ENCODE peak calls at places on chromosomes 3 and 15, in seven cellular contexts. A is spleen, Z is vagina, T is stomach, F is GM12891, S is HCT116, M is breast epithelium. Q is an unnamed sample.

GRCh38 chr15:54273928-54274327 is 295.7 kb downstream of the UNC13C start:
- DNase-seq in T (no peak), Z (no peak), S (no peak), A (no peak), M (no peak), F (no peak), Q (no peak)

GRCh38 chr3:191961036-191961435 is 500.1 kb downstream of the PYDC2 start:
- DNase-seq in S (no peak), F (no peak), Z (no peak), T (no peak), M (no peak), A (no peak), Q (no peak)

GRCh38 chr3:122890077-122890484 is 95.2 kb downstream of the SLC49A4 start:
- DNase-seq in Z (no peak), S (no peak), T (no peak), F (no peak), A (no peak), M (peak), Q (no peak)

GRCh38 chr3:9026320-9027040 is 63.2 kb upstream of the RAD18 start:
- DNase-seq in F (no peak), M (no peak), A (no peak), T (no peak), S (no peak), Z (peak), Q (no peak)

GRCh38 chr3:197913981-197914380 is 36.0 kb upstream of the RPL35A start:
- DNase-seq in F (no peak), Z (no peak), A (no peak), M (no peak), T (no peak), S (no peak), Q (no peak)

GRCh38 chr15:38853608-38854007 is 289.0 kb upstream of the RASGRP1 start:
- DNase-seq in S (peak), T (no peak), Z (no peak), F (peak), M (no peak), A (no peak), Q (peak)

GRCh38 chr15:51132384-51133139 is 37.9 kb upstream of the TNFAIP8L3 start:
- DNase-seq in M (no peak), T (no peak), S (peak), Z (no peak), F (no peak), A (no peak), Q (no peak)

GRCh38 chr15:90596943-90597342 is 67.2 kb downstream of the CRTC3 start:
- DNase-seq in A (peak), M (no peak), F (no peak), Z (no peak), T (no peak), S (no peak), Q (no peak)

GRCh38 chr15:78993257-78993930 is 48.5 kb upstream of the CTSH start:
- DNase-seq in Z (no peak), F (no peak), T (no peak), A (no peak), M (no peak), S (no peak), Q (no peak)

GRCh38 chr3:42431099-42431498 is 20.7 kb upstream of the LYZL4 start:
- DNase-seq in A (no peak), T (no peak), Z (no peak), M (no peak), F (no peak), S (no peak), Q (no peak)

GRCh38 chr3:126300761-126301481 is 56.3 kb downstream of the KLF15 start:
- DNase-seq in F (no peak), Z (peak), A (peak), T (peak), M (no peak), S (no peak), Q (no peak)

GRCh38 chr3:72161870-72162617 is 377.1 kb upstream of the PROK2 start:
- DNase-seq in A (no peak), M (no peak), T (no peak), S (no peak), F (no peak), Z (no peak), Q (no peak)

GRCh38 chr3:156256256-156256655 is 135.9 kb downstream of the KCNAB1 start:
- DNase-seq in A (no peak), M (no peak), F (no peak), T (no peak), S (no peak), Z (no peak), Q (no peak)

GRCh38 chr3:184328516-184328915 is 8.9 kb upstream of the FAM131A start:
- DNase-seq in Z (no peak), A (no peak), M (no peak), T (no peak), S (no peak), F (no peak), Q (no peak)

GRCh38 chr3:16828815-16829214 is 55.9 kb upstream of the PLCL2 start:
- DNase-seq in A (no peak), F (no peak), S (peak), T (peak), Z (no peak), M (no peak), Q (no peak)

GRCh38 chr3:136787226-136787793 is 31.6 kb upstream of the SLC35G2 start:
- DNase-seq in F (peak), M (no peak), S (no peak), A (no peak), T (peak), Z (no peak), Q (peak)

GRCh38 chr3:122802323-122802722 is 7.5 kb downstream of the SLC49A4 start:
- DNase-seq in Z (no peak), M (no peak), F (no peak), S (no peak), T (no peak), A (no peak), Q (no peak)

GRCh38 chr3:109944836-109945235 is 607.5 kb upstream of the DPPA4 start:
- DNase-seq in F (no peak), S (no peak), M (no peak), A (no peak), T (no peak), Z (no peak), Q (no peak)

GRCh38 chr3:196969660-196970546 is 1.3 kb upstream of the PIGZ start:
- DNase-seq in Z (no peak), F (peak), S (no peak), M (no peak), T (peak), A (peak), Q (peak)

GRCh38 chr3:173739716-173740115 is 342.2 kb downstream of the NLGN1 start:
- DNase-seq in Z (no peak), S (no peak), T (no peak), M (no peak), F (no peak), A (no peak), Q (no peak)

GRCh38 chr3:129775870-129776269 is 117.6 kb downstream of the TMCC1 start:
- DNase-seq in T (no peak), F (no peak), S (no peak), Z (no peak), M (no peak), A (no peak), Q (no peak)

GRCh38 chr3:62084558-62084957 is 288.8 kb downstream of the FEZF2 start:
- DNase-seq in T (no peak), Z (no peak), S (peak), F (no peak), A (no peak), M (no peak), Q (no peak)

GRCh38 chr3:51706021-51706485 is 815 bp upstream of the GRM2 start:
- DNase-seq in S (no peak), F (no peak), T (no peak), M (no peak), Z (no peak), A (peak), Q (no peak)

GRCh38 chr15:31272558-31273257 is 53.9 kb upstream of the KLF13 start:
- DNase-seq in A (no peak), T (peak), M (peak), Z (peak), F (no peak), S (no peak), Q (no peak)

GRCh38 chr3:176814252-176814651 is 383.0 kb downstream of the TBL1XR1 start:
- DNase-seq in Z (no peak), F (peak), A (no peak), S (peak), M (no peak), T (peak), Q (peak)

GRCh38 chr3:39499651-39500273 is 32.3 kb downstream of the MOBP start:
- DNase-seq in A (no peak), M (no peak), Z (no peak), S (no peak), T (no peak), F (no peak), Q (no peak)

GRCh38 chr3:138935864-138936762 is 10.8 kb downstream of the FOXL2 start:
- DNase-seq in M (peak), A (peak), F (peak), T (peak), S (peak), Z (no peak), Q (peak)

GRCh38 chr15:37134699-37135131 is 34.4 kb upstream of the MEIS2 start:
- DNase-seq in M (no peak), Z (no peak), S (peak), F (no peak), T (no peak), A (no peak), Q (no peak)

GRCh38 chr3:129688310-129688895 is 81.9 kb upstream of the PLXND1 start:
- DNase-seq in M (peak), Z (no peak), S (no peak), A (no peak), T (peak), F (no peak), Q (no peak)

GRCh38 chr3:146189519-146190173 is 28.7 kb upstream of the PLOD2 start:
- DNase-seq in Z (no peak), T (no peak), S (peak), M (no peak), A (no peak), F (peak), Q (peak)

GRCh38 chr3:149588909-149589308 is 68.9 kb downstream of the WWTR1 start:
- DNase-seq in S (no peak), F (no peak), Z (no peak), M (no peak), T (no peak), A (no peak), Q (no peak)

GRCh38 chr3:96813820-96814580 is 394 bp upstream of the EPHA6 start:
- DNase-seq in M (no peak), S (no peak), A (peak), Z (peak), F (peak), T (peak), Q (peak)

GRCh38 chr3:153624310-153625030 is 462.4 kb downstream of the RAP2B start:
- DNase-seq in F (no peak), S (no peak), A (no peak), T (no peak), Z (no peak), M (no peak), Q (no peak)

GRCh38 chr3:147653309-147653923 is 244.3 kb downstream of the ZIC1 start:
- DNase-seq in A (no peak), Z (no peak), F (no peak), T (no peak), S (no peak), M (no peak), Q (no peak)

GRCh38 chr15:40331637-40332036 is 8.1 kb downstream of the INAFM2 start:
- DNase-seq in A (no peak), M (no peak), Z (no peak), S (no peak), T (no peak), F (no peak), Q (no peak)
- TF ChIP-seq POLR2AphosphoS5 in A (no peak), M (no peak), Z (no peak), S (no peak), T (no peak), F (no peak), Q (no peak)

GRCh38 chr3:37243811-37244748 is 69.7 kb upstream of the LRRFIP2 start:
- DNase-seq in T (peak), M (peak), A (peak), F (peak), S (peak), Z (peak), Q (peak)
- TF ChIP-seq POLR2A in T (no peak), M (peak), A (no peak), F (no peak), S (no peak), Z (no peak), Q (no peak)

GRCh38 chr15:100405179-100405578 is 63.4 kb upstream of the ADAMTS17 start:
- DNase-seq in F (no peak), M (no peak), S (no peak), A (no peak), T (no peak), Z (no peak), Q (no peak)
- TF ChIP-seq POLR2AphosphoS5 in F (no peak), M (no peak), S (no peak), A (no peak), T (no peak), Z (no peak), Q (no peak)

DNA sequence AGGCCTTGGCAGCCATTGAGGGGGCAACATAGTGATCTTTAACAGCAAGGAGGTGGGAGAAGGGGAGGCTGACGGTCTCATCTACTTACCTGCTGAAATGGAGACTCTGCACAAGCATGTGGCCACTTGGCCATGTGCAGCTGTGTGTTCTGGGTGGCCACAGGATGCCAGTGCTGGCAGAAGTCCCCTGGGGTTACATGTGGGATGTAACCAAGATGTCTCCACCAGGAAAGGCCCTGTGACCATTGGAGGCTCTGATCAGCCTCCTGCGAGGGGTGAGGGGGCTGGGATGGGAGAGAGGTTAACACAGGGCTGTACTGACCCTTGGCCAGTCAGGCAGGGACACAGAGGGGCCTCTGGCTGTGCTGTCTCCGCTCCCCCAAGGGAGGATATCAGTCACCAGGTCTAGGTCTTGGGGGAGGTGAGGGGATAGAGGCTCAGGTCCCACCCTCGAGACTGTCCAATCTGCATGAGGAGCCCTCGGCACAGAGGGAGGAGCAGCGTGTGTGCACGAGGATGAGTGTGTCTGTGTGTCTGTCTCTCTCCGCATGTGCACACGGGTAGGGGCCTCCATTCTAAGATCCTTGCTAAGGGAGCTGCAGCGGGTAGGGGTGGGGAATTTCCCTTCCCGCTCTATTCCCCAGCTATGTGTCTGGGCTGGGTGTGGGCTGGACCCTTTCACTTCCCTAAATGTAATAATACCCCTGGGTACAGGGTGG is 19.5 kb downstream of the PRKCD start:
- DNase-seq in S (no peak), Z (no peak), A (peak), M (no peak), F (peak), T (no peak), Q (peak)
- TF ChIP-seq POLR2A in S (no peak), Z (no peak), A (no peak), M (no peak), F (peak), T (no peak), Q (peak)

GRCh38 chr3:81761904-81762565 is 590 bp upstream of the GBE1 start:
- DNase-seq in A (no peak), S (no peak), T (no peak), F (no peak), M (no peak), Z (no peak), Q (no peak)
- TF ChIP-seq POLR2AphosphoS5 in A (no peak), S (no peak), T (no peak), F (no peak), M (no peak), Z (no peak), Q (no peak)

GRCh38 chr3:172098698-172099494 is 59.5 kb downstream of the FNDC3B start:
- DNase-seq in S (no peak), Z (no peak), T (no peak), F (no peak), M (no peak), A (no peak), Q (no peak)
- TF ChIP-seq POLR2A in S (no peak), Z (no peak), T (no peak), F (no peak), M (no peak), A (no peak), Q (no peak)